ENCODE peak calls at places on chromosomes 5 and 9, in five cellular contexts. B, R, O, Q and I are unnamed samples.

GRCh38 chr9:121399883-121400607 is 30.0 kb upstream of the STOM start:
- DNase-seq in R (peak), O (peak), Q (peak), B (peak), I (peak)

GRCh38 chr5:75051217-75051751 is 1.1 kb downstream of the GCNT4 start:
- DNase-seq in Q (no peak), B (peak), R (no peak), O (no peak), I (peak)

GRCh38 chr9:105117111-105117682 is 127.3 kb upstream of the SLC44A1 start:
- DNase-seq in R (no peak), Q (no peak), B (no peak), O (no peak), I (no peak)

GRCh38 chr5:68962632-68963484 is 131.0 kb upstream of the SLC30A5 start:
- DNase-seq in R (no peak), Q (no peak), B (peak), O (no peak), I (peak)

GRCh38 chr5:80191991-80192398 is 63.9 kb downstream of the SERINC5 start:
- DNase-seq in B (no peak), R (no peak), O (no peak), Q (peak), I (no peak)

GRCh38 chr5:139636207-139636792 is 11.8 kb upstream of the CXXC5 start:
- DNase-seq in R (no peak), O (no peak), Q (peak), B (peak), I (peak)

GRCh38 chr5:1808466-1808865 is 7.3 kb downstream of the NDUFS6 start:
- DNase-seq in O (no peak), R (no peak), B (no peak), Q (no peak), I (no peak)

GRCh38 chr9:99347556-99347955 is 125.5 kb downstream of the SEC61B start:
- DNase-seq in O (no peak), B (no peak), Q (no peak), R (no peak), I (no peak)

GRCh38 chr5:57037355-57037754 is 85.4 kb upstream of the MIER3 start:
- DNase-seq in B (no peak), O (no peak), R (no peak), Q (peak), I (peak)